ENCODE peak calls at places on chromosome 13, in eight cellular contexts. F, R, M, X, P, D, U and L are unnamed samples.

GRCh38 chr13:62088155-62088554 is 672.5 kb upstream of the PCDH20 start:
- DNase-seq in U (no peak), D (no peak), F (no peak), R (no peak), X (no peak), P (peak; percentile 8), M (no peak), L (no peak)

GRCh38 chr13:112434032-112434431 is 57.9 kb downstream of the SPACA7 start:
- DNase-seq in U (no peak), X (no peak), M (no peak), D (no peak), R (no peak), F (no peak), P (no peak), L (no peak)

GRCh38 chr13:99949657-99950413 is 21.7 kb downstream of the ZIC5 start:
- DNase-seq in D (no peak), F (no peak), M (no peak), R (no peak), P (peak; percentile 27), X (no peak), U (peak; percentile 77), L (no peak)

GRCh38 chr13:92143766-92144165 is 745.3 kb downstream of the GPC5 start:
- DNase-seq in U (no peak), D (no peak), P (no peak), R (no peak), F (no peak), M (no peak), X (no peak), L (no peak)

GRCh38 chr13:62129000-62129551 is 713.4 kb upstream of the PCDH20 start:
- DNase-seq in D (no peak), U (no peak), X (no peak), R (no peak), F (no peak), M (no peak), P (no peak), L (no peak)

GRCh38 chr13:40518481-40518882 is 148.0 kb downstream of the FOXO1 start:
- DNase-seq in U (no peak), D (no peak), X (peak; percentile 47), F (no peak), R (no peak), P (no peak), M (no peak), L (peak; percentile 47)

GRCh38 chr13:105969761-105970160 is 565.7 kb downstream of the EFNB2 start:
- DNase-seq in M (no peak), P (no peak), X (no peak), F (no peak), U (no peak), R (no peak), D (no peak), L (no peak)

GRCh38 chr13:48737689-48738088 is 84.0 kb downstream of the CYSLTR2 start:
- DNase-seq in M (no peak), U (no peak), P (no peak), D (no peak), X (no peak), F (no peak), R (no peak), L (no peak)

GRCh38 chr13:101258071-101258470 is 158.2 kb downstream of the NALCN start:
- DNase-seq in M (no peak), R (no peak), F (peak; percentile 51), P (peak; percentile 95), X (peak; percentile 12), D (no peak), U (peak; percentile 97), L (peak; percentile 24)

GRCh38 chr13:32038353-32038752 is 6.8 kb downstream of the FRY start:
- DNase-seq in U (no peak), D (no peak), P (no peak), F (no peak), X (no peak), R (no peak), M (no peak), L (no peak)

GRCh38 chr13:51867062-51867461 is 5.3 kb downstream of the CCDC70 start:
- DNase-seq in U (no peak), F (no peak), X (no peak), D (no peak), R (no peak), P (no peak), M (no peak), L (no peak)

GRCh38 chr13:106802917-106803316 is 235.0 kb upstream of the ARGLU1 start:
- DNase-seq in X (no peak), M (no peak), F (no peak), R (no peak), U (no peak), P (no peak), D (no peak), L (no peak)

GRCh38 chr13:22235285-22235949 is 564.5 kb downstream of the FGF9 start:
- DNase-seq in X (peak; percentile 14), U (no peak), D (no peak), M (no peak), F (no peak), P (no peak), R (no peak), L (peak; percentile 34)

GRCh38 chr13:66520511-66521390 is 709.4 kb downstream of the PCDH9 start:
- DNase-seq in R (no peak), X (no peak), P (no peak), D (no peak), U (no peak), F (no peak), M (no peak), L (no peak)

GRCh38 chr13:60379837-60380236 is 17.2 kb upstream of the TDRD3 start:
- DNase-seq in F (no peak), R (no peak), U (peak; percentile 38), D (no peak), M (no peak), X (no peak), P (no peak), L (no peak)

GRCh38 chr13:99310382-99311031 is 3.3 kb upstream of the GPR183 start:
- DNase-seq in D (peak; percentile 74), R (no peak), P (peak; percentile 64), U (no peak), X (no peak), F (no peak), M (no peak), L (no peak)

GRCh38 chr13:48818495-48818961 is 157.2 kb upstream of the FNDC3A start:
- DNase-seq in R (no peak), F (peak; percentile 50), P (no peak), U (peak; percentile 4), D (peak; percentile 90), X (no peak), M (no peak), L (no peak)

DNA sequence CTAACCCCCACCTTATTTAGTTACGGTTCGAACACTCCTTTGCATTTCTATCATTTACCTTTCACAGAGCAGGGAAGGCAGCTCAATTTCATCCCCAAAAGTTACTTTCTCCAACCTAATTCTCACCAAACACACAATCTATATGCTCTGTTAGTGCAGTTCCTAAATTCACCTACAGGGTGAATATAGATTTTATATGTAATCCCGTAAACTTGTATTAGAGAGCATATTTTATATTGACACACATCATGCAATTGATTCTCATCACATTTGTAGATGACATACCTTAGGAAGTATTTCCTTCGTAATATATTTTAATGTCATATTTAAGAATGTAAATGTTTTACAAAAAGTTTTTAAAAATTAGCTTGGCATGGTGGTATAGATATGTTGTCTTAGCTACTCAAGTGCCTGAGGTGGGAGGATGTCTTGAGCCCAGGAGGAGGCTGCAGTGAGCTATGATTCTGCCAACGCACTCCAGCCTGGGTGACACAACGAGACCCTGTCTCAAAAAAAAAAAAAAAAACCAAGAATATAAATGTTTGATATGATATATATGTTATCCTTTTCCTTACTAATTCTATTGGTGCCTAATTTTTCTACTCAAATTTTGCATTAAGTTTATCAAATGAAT is 57.3 kb upstream of the TNFRSF19 start:
- DNase-seq in D (no peak), U (no peak), M (no peak), R (no peak), P (no peak), F (no peak), X (no peak), L (no peak)
- TF ChIP-seq CTCF in D (peak; percentile 25), U (peak; percentile 32), M (peak; percentile 23), R (peak; percentile 42), P (no peak), F (peak; percentile 66), X (no peak), L (peak; percentile 2)

GRCh38 chr13:110138009-110138699 is 168.8 kb downstream of the COL4A1 start:
- DNase-seq in M (peak; percentile 6), X (peak; percentile 73), D (no peak), R (peak; percentile 45), U (peak; percentile 56), F (no peak), P (peak; percentile 96), L (peak; percentile 60)
- TF ChIP-seq CTCF in M (no peak), X (no peak), D (no peak), R (peak; percentile 26), U (no peak), F (no peak), P (no peak), L (no peak)

GRCh38 chr13:30673669-30674521 is 56.2 kb downstream of the USPL1 start:
- DNase-seq in P (peak; percentile 95), X (peak; percentile 93), U (peak; percentile 89), D (peak; percentile 68), M (peak; percentile 98), R (peak; percentile 83), F (peak; percentile 89), L (peak; percentile 93)

GRCh38 chr13:30685320-30685859 is 50.0 kb upstream of the ALOX5AP start:
- DNase-seq in X (no peak), D (no peak), U (no peak), F (no peak), M (no peak), P (no peak), R (no peak), L (no peak)

GRCh38 chr13:30676672-30677071 is 58.7 kb upstream of the ALOX5AP start:
- DNase-seq in R (no peak), M (no peak), D (no peak), U (peak; percentile 44), P (peak; percentile 53), F (no peak), X (no peak), L (no peak)

GRCh38 chr13:30681489-30682242 is 53.7 kb upstream of the ALOX5AP start:
- DNase-seq in M (no peak), U (no peak), R (no peak), D (peak; percentile 39), F (no peak), X (no peak), P (peak; percentile 35), L (no peak)

GRCh38 chr13:30679483-30680330 is 55.6 kb upstream of the ALOX5AP start:
- DNase-seq in R (no peak), P (peak; percentile 57), F (peak; percentile 50), U (peak; percentile 56), D (no peak), M (peak; percentile 58), X (peak; percentile 60), L (peak; percentile 59)
- TF ChIP-seq CTCF in R (peak; percentile 47), P (peak; percentile 66), F (peak; percentile 34), U (peak; percentile 61), D (peak; percentile 81), M (peak; percentile 72), X (peak; percentile 32), L (peak; percentile 69)

DNA sequence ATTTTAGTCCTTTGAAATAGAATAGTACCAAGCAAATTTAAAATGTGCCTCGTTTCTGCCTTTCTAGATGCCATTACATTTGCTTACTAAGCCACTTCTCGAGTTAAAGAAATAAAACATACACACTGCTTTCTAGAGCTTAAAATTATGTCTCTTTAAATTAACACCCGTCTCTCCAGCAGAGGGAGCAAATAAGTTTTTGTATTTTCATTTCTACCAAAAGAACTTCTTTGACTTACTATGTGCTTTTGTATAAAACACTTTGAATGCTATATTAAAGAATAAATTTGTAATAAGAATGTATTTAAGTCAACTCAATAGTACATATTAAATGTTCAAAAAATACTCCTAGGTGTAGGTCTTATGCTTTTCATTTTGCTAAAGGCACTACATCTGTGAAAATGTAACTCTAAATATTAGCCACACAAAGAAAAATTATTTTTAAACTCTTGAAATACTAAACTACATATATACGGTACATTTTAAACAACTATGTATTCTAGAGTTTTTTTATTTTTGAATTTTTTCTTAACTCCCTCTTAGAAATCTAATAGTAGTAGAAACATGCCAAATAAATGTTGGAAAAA is 269.3 kb upstream of the MIR17HG start:
- DNase-seq in D (no peak), M (no peak), X (peak; percentile 13), U (peak; percentile 29), R (no peak), P (peak; percentile 9), F (no peak), L (no peak)
- TF ChIP-seq CTCF in D (peak; percentile 30), M (no peak), X (no peak), U (peak; percentile 65), R (peak; percentile 64), P (peak; percentile 30), F (peak; percentile 78), L (peak; percentile 33)